ENCODE peak calls at places on chromosomes 16 and 17, in seven cellular contexts. K, C, T, U, L, A and I are unnamed samples.

GRCh38 chr17:82277851-82278250 is 4.4 kb upstream of the CSNK1D start:
- DNase-seq in K (no peak), C (no peak), T (no peak), U (no peak), L (no peak), A (no peak), I (no peak)

GRCh38 chr16:79595916-79596450 is 4.6 kb downstream of the MAF start:
- DNase-seq in K (no peak), C (no peak), T (no peak), U (no peak), L (no peak), A (no peak), I (no peak)

GRCh38 chr16:2467301-2468141 is 3.6 kb upstream of the NTN3 start:
- DNase-seq in K (peak; percentile 75), C (peak; percentile 59), T (peak; percentile 68), U (peak; percentile 68), L (peak; percentile 78), A (no peak), I (peak; percentile 66)

GRCh38 chr17:31052187-31052889 is 42.4 kb upstream of the NF1 start:
- DNase-seq in K (no peak), C (peak; percentile 76), T (no peak), U (peak; percentile 12), L (no peak), A (no peak), I (peak; percentile 31)

GRCh38 chr16:49021136-49021535 is 260.5 kb downstream of the CBLN1 start:
- DNase-seq in K (no peak), C (peak; percentile 59), T (no peak), U (no peak), L (no peak), A (no peak), I (no peak)

GRCh38 chr16:80670170-80670865 is 129.5 kb downstream of the DYNLRB2 start:
- DNase-seq in K (no peak), C (no peak), T (no peak), U (no peak), L (no peak), A (no peak), I (no peak)

GRCh38 chr17:82480345-82480744 is 21.8 kb downstream of the NARF start:
- DNase-seq in K (no peak), C (no peak), T (no peak), U (no peak), L (no peak), A (no peak), I (no peak)

GRCh38 chr16:81940781-81941560 is 70.3 kb downstream of the SDR42E1 start:
- DNase-seq in K (no peak), C (peak; percentile 63), T (peak; percentile 23), U (peak; percentile 63), L (no peak), A (peak; percentile 47), I (no peak)

GRCh38 chr17:38511126-38512108 is 83.2 kb downstream of the ARHGAP23 start:
- DNase-seq in K (peak; percentile 57), C (no peak), T (no peak), U (peak; percentile 40), L (no peak), A (no peak), I (no peak)

GRCh38 chr17:46962374-46962790 is 16.7 kb downstream of the RPRML start:
- DNase-seq in K (no peak), C (peak; percentile 63), T (no peak), U (peak; percentile 53), L (no peak), A (no peak), I (no peak)

DNA sequence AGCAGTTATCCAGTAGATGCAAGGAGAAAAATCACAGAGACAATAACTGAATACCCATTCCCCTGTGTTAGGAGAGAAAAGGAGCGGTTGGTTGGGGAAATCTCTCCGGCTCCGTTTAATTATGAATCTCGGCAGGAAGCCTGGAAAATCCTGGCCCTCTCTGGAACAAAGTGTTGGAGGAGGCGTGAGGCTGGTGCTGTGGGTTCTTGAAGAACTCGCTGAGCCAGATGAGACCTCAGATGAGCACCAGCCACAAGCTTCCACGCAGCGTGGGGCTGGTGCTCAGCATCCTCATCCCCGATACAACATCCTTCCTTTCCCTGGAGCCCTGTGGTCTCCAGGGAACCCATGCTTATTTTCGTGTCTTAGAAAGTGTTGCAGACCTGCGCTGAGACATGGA is 39.7 kb downstream of the CACNG4 start:
- DNase-seq in K (no peak), C (no peak), T (no peak), U (no peak), L (no peak), A (no peak), I (no peak)
- H3K27me3 ChIP-seq in K (no peaks in the 10 kb centered on the region), C (peaks cover 19% of the 10 kb centered on the region), T (no peaks in the 10 kb centered on the region), U (no peaks in the 10 kb centered on the region), L (no peaks in the 10 kb centered on the region), A (no peaks in the 10 kb centered on the region), I (no peaks in the 10 kb centered on the region)

GRCh38 chr16:901149-901548 is 69.6 kb downstream of the LMF1 start:
- DNase-seq in K (no peak), C (no peak), T (no peak), U (no peak), L (no peak), A (no peak), I (no peak)
- H3K27me3 ChIP-seq in K (no peaks in the 10 kb centered on the region), C (no peaks in the 10 kb centered on the region), T (no peaks in the 10 kb centered on the region), U (no peaks in the 10 kb centered on the region), L (no peaks in the 10 kb centered on the region), A (no peaks in the 10 kb centered on the region), I (no peaks in the 10 kb centered on the region)

GRCh38 chr17:32953062-32953461 is 25.1 kb downstream of the TMEM98 start:
- DNase-seq in K (peak; percentile 0), C (no peak), T (no peak), U (no peak), L (no peak), A (no peak), I (no peak)
- H3K27me3 ChIP-seq in K (no peaks in the 10 kb centered on the region), C (no peaks in the 10 kb centered on the region), T (no peaks in the 10 kb centered on the region), U (no peaks in the 10 kb centered on the region), L (no peaks in the 10 kb centered on the region), A (peaks cover 7% of the 10 kb centered on the region), I (no peaks in the 10 kb centered on the region)

GRCh38 chr16:85989863-85990643 is 91.1 kb downstream of the IRF8 start:
- DNase-seq in K (no peak), C (no peak), T (no peak), U (no peak), L (no peak), A (no peak), I (no peak)

GRCh38 chr16:85989376-85989775 is 90.4 kb downstream of the IRF8 start:
- DNase-seq in K (no peak), C (no peak), T (no peak), U (no peak), L (no peak), A (no peak), I (no peak)

GRCh38 chr16:85991856-85992255 is 92.9 kb downstream of the IRF8 start:
- DNase-seq in K (no peak), C (no peak), T (no peak), U (no peak), L (no peak), A (no peak), I (no peak)

GRCh38 chr16:85991425-85991824 is 92.5 kb downstream of the IRF8 start:
- DNase-seq in K (no peak), C (no peak), T (no peak), U (no peak), L (no peak), A (no peak), I (no peak)

DNA sequence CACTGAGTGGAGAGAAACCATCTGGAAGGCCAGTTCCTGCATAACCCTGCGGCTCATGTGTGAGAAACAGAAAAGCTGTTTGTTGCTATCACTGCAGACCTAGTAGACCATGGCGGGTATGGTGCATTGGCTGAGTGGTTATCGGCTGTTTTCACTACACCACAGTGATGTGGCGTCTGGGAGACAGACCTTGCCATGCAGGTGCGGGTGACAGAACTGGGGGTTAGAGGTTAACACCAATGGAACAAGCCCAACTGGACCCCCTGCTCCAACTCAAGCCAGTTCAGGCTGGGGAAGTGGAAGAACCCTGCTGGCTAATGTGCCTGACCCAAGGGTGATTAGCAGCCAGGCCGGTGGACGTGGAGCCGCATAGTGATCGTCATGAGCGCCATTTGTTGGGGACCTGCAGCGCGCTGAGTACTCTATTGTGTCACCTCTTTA is 91.9 kb downstream of the IRF8 start:
- DNase-seq in K (peak; percentile 17), C (no peak), T (no peak), U (no peak), L (no peak), A (no peak), I (no peak)
- H3K27me3 ChIP-seq in K (no peaks in the 10 kb centered on the region), C (peaks cover 81% of the 10 kb centered on the region), T (peaks cover 6% of the 10 kb centered on the region), U (no peaks in the 10 kb centered on the region), L (peaks cover 26% of the 10 kb centered on the region), A (peaks cover 21% of the 10 kb centered on the region), I (no peaks in the 10 kb centered on the region)

DNA sequence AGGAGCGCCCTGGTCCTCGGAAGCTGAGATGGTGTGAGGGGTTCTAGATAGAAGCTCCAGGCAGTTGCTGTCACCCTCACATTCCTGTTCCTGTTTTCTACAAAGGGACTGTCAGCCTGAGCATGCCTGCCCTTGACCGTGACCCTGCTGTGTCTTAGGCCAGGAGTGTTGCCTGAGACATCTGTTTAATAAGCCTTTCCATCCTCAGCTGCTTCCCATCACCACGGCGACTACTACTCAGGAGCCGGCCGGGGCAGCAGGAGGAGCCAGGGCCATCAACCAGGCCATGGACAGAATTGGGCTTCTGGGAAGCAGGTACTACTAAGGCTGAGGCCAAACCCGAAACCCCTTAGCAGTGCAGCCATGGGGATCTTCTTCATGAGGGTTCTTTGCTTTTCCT is 151.4 kb downstream of the KATNIP start:
- DNase-seq in K (no peak), C (no peak), T (no peak), U (no peak), L (no peak), A (no peak), I (no peak)
- H3K27me3 ChIP-seq in K (no peaks in the 10 kb centered on the region), C (no peaks in the 10 kb centered on the region), T (no peaks in the 10 kb centered on the region), U (no peaks in the 10 kb centered on the region), L (no peaks in the 10 kb centered on the region), A (no peaks in the 10 kb centered on the region), I (no peaks in the 10 kb centered on the region)